ENCODE peak calls at places on chromosomes 13 and 19, in eight cellular contexts. X is lower leg skin; Y is thoracic aorta; L is body of pancreas; R is B cell; G is astrocyte of the spinal cord; P is left lung; B is CD8-positive, alpha-beta T cell. Z is an unnamed sample.

GRCh38 chr19:41993612-41994483 is at the start of gene ATP1A3:
- DNase-seq in Y (no peak), G (peak; percentile 11), L (peak; percentile 28), R (peak; percentile 84), P (peak; percentile 37), B (peak; percentile 76), X (no peak), Z (no peak)

GRCh38 chr13:102724923-102725322 is 30.1 kb upstream of the METTL21C start:
- DNase-seq in R (peak; percentile 3), L (no peak), B (no peak), Y (no peak), G (peak; percentile 49), X (no peak), P (no peak), Z (no peak)

GRCh38 chr19:12766051-12766521 is 9.3 kb downstream of the HOOK2 start:
- DNase-seq in Y (no peak), B (peak; percentile 71), P (peak; percentile 83), R (peak; percentile 88), L (peak; percentile 82), G (peak; percentile 82), X (peak; percentile 97), Z (peak; percentile 93)

GRCh38 chr13:41402695-41403511 is 54.4 kb upstream of the RGCC start:
- DNase-seq in R (no peak), P (no peak), L (no peak), G (no peak), Y (no peak), B (no peak), X (no peak), Z (peak; percentile 60)

GRCh38 chr13:52848455-52849190 is at the start of gene PCDH8:
- DNase-seq in R (no peak), B (no peak), Y (no peak), G (no peak), X (no peak), P (no peak), L (no peak), Z (no peak)

GRCh38 chr13:24540236-24541126 is 27.9 kb upstream of the PARP4 start:
- DNase-seq in Y (no peak), B (no peak), G (no peak), L (no peak), R (peak; percentile 5), P (no peak), X (no peak), Z (no peak)

GRCh38 chr13:35838356-35838755 is 292.8 kb downstream of the DCLK1 start:
- DNase-seq in B (no peak), P (no peak), L (no peak), X (no peak), G (peak; percentile 87), R (no peak), Y (no peak), Z (no peak)

GRCh38 chr13:99418663-99419140 is 82.6 kb upstream of the TM9SF2 start:
- DNase-seq in G (no peak), X (peak; percentile 29), Y (no peak), P (no peak), B (no peak), R (no peak), L (no peak), Z (no peak)

GRCh38 chr19:28823338-28823961 is 389.5 kb downstream of the UQCRFS1 start:
- DNase-seq in X (no peak), R (no peak), Y (no peak), P (no peak), L (no peak), G (no peak), B (no peak), Z (no peak)

GRCh38 chr13:40389081-40389641 is 277.3 kb downstream of the FOXO1 start:
- DNase-seq in B (peak; percentile 68), R (peak; percentile 64), P (no peak), X (no peak), Y (no peak), G (peak; percentile 3), L (no peak), Z (no peak)

GRCh38 chr13:67736646-67737420 is 506.7 kb upstream of the PCDH9 start:
- DNase-seq in R (no peak), P (no peak), G (peak; percentile 95), X (no peak), L (no peak), B (no peak), Y (no peak), Z (no peak)
- TF ChIP-seq CTCF in R (no peak), P (no peak), G (peak; percentile 51), X (no peak), L (no peak), B (no peak), Y (no peak), Z (peak; percentile 71)

DNA sequence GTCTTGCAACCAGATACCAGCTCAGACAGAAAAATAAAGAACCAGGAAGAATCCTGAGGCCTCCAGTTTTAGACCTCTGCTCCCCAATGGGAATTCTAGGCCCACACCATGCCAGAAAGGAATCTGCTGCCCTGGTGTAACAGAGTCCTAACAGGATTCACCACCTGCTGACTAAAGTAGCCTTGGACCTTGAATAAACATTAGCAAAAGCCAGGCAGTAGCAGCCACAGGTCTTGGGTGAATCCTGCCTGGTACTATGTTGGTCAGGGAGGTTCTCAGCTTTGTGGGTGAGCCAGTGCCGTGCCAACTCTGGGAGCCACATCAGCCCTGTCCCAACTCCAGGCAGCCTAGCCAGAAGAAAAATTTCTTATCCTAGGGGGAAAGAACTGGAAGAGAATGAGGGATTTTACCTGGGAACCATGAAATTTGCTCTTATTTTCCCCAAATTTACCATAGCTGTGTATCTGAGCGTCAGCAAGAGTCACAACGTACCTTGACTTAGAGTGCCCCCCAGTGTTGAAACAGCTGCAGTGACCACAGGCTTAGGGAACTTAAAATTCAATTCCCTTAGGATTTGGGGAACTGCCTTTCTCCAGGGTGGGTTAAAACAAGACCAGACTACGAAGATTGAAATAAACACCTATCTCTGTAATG is 1895.6 kb upstream of the PRR20A start:
- DNase-seq in X (no peak), L (peak; percentile 27), G (no peak), R (no peak), Y (no peak), B (no peak), P (no peak), Z (no peak)
- TF ChIP-seq CTCF in X (no peak), L (peak; percentile 47), G (peak; percentile 9), R (no peak), Y (no peak), B (no peak), P (no peak), Z (peak; percentile 50)

GRCh38 chr13:105202384-105202783 is 1333.1 kb downstream of the EFNB2 start:
- DNase-seq in B (no peak), L (no peak), Y (no peak), G (peak; percentile 61), X (no peak), P (no peak), R (no peak), Z (no peak)
- TF ChIP-seq CTCF in B (no peak), L (peak; percentile 38), Y (peak; percentile 40), G (peak; percentile 78), X (no peak), P (peak; percentile 44), R (no peak), Z (peak; percentile 65)

GRCh38 chr13:44622701-44623100 is 46.6 kb upstream of the TSC22D1 start:
- DNase-seq in X (no peak), Y (no peak), R (no peak), B (no peak), L (no peak), G (no peak), P (no peak), Z (no peak)

GRCh38 chr13:44619651-44620050 is 43.5 kb upstream of the TSC22D1 start:
- DNase-seq in P (no peak), Y (no peak), L (no peak), R (no peak), B (no peak), G (no peak), X (no peak), Z (no peak)

GRCh38 chr13:44620057-44620456 is 43.9 kb upstream of the TSC22D1 start:
- DNase-seq in L (no peak), G (peak; percentile 13), B (no peak), X (no peak), Y (no peak), R (no peak), P (no peak), Z (no peak)

GRCh38 chr13:44626176-44626575 is 50.0 kb upstream of the TSC22D1 start:
- DNase-seq in L (no peak), G (no peak), X (no peak), R (no peak), P (no peak), Y (no peak), B (no peak), Z (no peak)

DNA sequence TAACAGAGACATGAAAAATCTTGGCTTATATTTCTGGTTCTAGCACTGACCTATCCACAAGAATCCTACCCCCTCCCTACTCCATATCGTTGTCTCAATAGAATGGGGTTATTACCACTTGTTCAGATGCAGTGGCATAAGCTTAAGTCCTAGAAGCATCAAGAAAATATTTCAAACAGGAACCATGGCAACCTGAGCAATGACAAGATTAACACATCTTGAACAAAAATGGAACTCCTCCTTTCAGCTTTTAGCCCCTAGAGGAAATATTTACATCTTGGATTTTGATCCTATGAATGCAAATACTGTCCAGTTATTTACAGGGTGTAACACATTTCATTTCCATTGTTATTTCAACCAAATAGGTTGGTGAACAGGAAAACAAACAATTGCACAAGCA is 46.1 kb upstream of the TSC22D1 start:
- DNase-seq in P (no peak), G (no peak), B (no peak), Y (no peak), R (no peak), L (no peak), X (no peak), Z (no peak)
- TF ChIP-seq CTCF in P (no peak), G (no peak), B (no peak), Y (no peak), R (no peak), L (no peak), X (no peak), Z (no peak)

Z was measured in osteocyte.